ENCODE peak calls at places on chromosomes 1 and 21, in eight cellular contexts. U is ACHN; A is RCC 7860; E is GM10248; B is activated CD8-positive, alpha-beta memory T cell treated with anti-CD3 and anti-CD28 coated beads for 48 hours; X is fibroblast of gingiva; T is HFF-Myc; M is activated CD4-positive, alpha-beta T cell treated with anti-CD3 and anti-CD28 coated beads, Interleukin-2, amount 50 U/mL, for 48 hours. L is an unnamed sample.

GRCh38 chr1:53583903-53584210 is 124.7 kb downstream of the DMRTB1 start:
- DNase-seq in E (no peak), U (no peak), T (no peak), X (no peak), M (no peak), B (no peak), A (no peak), L (no peak)

GRCh38 chr1:62142550-62142949 is 52.1 kb upstream of the L1TD1 start:
- DNase-seq in A (no peak), M (no peak), T (no peak), U (no peak), B (no peak), X (no peak), E (no peak), L (no peak)

GRCh38 chr1:45824607-45825006 is 21.2 kb downstream of the MAST2 start:
- DNase-seq in M (no peak), U (no peak), B (no peak), A (no peak), T (no peak), E (no peak), X (no peak), L (no peak)

GRCh38 chr1:228392111-228392936 is 14.3 kb downstream of the TRIM11 start:
- DNase-seq in A (peak), T (no peak), X (no peak), B (no peak), U (peak), M (no peak), E (no peak), L (peak)

GRCh38 chr1:206784471-206784903 is 12.2 kb upstream of the IL10 start:
- DNase-seq in A (no peak), B (peak), E (peak), U (no peak), X (no peak), M (peak), T (no peak), L (no peak)

GRCh38 chr1:8473121-8473891 is 155.4 kb downstream of the SLC45A1 start:
- DNase-seq in E (no peak), M (no peak), X (no peak), A (no peak), U (no peak), T (no peak), B (no peak), L (no peak)

GRCh38 chr21:29371464-29371863 is 72.7 kb downstream of the BACH1 start:
- DNase-seq in T (no peak), X (no peak), U (no peak), M (peak), B (no peak), E (no peak), A (no peak), L (no peak)

GRCh38 chr1:117060441-117061317 is 553 bp downstream of the TTF2 start:
- DNase-seq in B (no peak), E (peak), X (peak), M (no peak), A (peak), T (no peak), U (peak), L (peak)

GRCh38 chr1:100354971-100355394 is 2.7 kb downstream of the CDC14A start:
- DNase-seq in U (peak), E (no peak), T (no peak), X (no peak), M (no peak), B (no peak), A (peak), L (peak)

GRCh38 chr1:205500240-205501218 is 3.9 kb upstream of the CDK18 start:
- DNase-seq in E (no peak), A (peak), U (no peak), M (no peak), T (no peak), X (no peak), B (no peak), L (peak)

GRCh38 chr1:6154525-6155319 is 25.4 kb downstream of the CHD5 start:
- DNase-seq in E (no peak), X (no peak), B (no peak), M (no peak), T (no peak), U (no peak), A (no peak), L (no peak)

GRCh38 chr1:6490181-6491075 is 1.0 kb downstream of the PLEKHG5 start:
- DNase-seq in M (peak), U (peak), T (peak), X (peak), E (peak), B (peak), A (peak), L (peak)

GRCh38 chr1:15837931-15838330 is 9.6 kb upstream of the SPEN start:
- DNase-seq in U (no peak), X (no peak), T (no peak), E (no peak), A (no peak), B (no peak), M (no peak), L (no peak)

GRCh38 chr1:15895233-15895632 is 47.7 kb downstream of the SPEN start:
- DNase-seq in B (no peak), T (no peak), E (no peak), U (no peak), M (no peak), X (no peak), A (no peak), L (no peak)

GRCh38 chr1:201190624-201191051 is at the start of gene IGFN1:
- DNase-seq in M (no peak), X (no peak), A (peak), U (peak), B (no peak), E (no peak), T (no peak), L (no peak)

GRCh38 chr1:65177457-65177856 is 29.5 kb downstream of the AK4 start:
- DNase-seq in A (peak), B (no peak), E (no peak), X (no peak), M (no peak), U (peak), T (no peak), L (peak)

GRCh38 chr1:12433323-12434053 is 184.5 kb downstream of the DHRS3 start:
- DNase-seq in B (no peak), M (no peak), E (no peak), T (no peak), U (no peak), X (no peak), A (no peak), L (no peak)

GRCh38 chr21:46323710-46324389 is at the start of the genes C21orf58 and PCNT:
- DNase-seq in M (peak), X (peak), A (peak), U (peak), T (peak), E (peak), B (peak), L (peak)

L was measured in osteoblast.